ENCODE peak calls at places on chromosomes 6 and 20, in ten cellular contexts. F is activated CD8-positive, alpha-beta memory T cell treated with anti-CD3 and anti-CD28 coated beads for 24 hours; O is central memory CD4-positive, alpha-beta T cell; L is stimulated activated CD4-positive, alpha-beta T cell treated with anti-CD3 and anti-CD28 coated beads, Interleukin-4, amount 100 ng/mL, for 24 hours; I is stimulated activated CD8-positive, alpha-beta memory T cell treated with anti-CD3 and anti-CD28 coated beads, Interleukin-4, amount 100 ng/mL, for 24 hours; K is cardiac septum; A is GM13977; Z is GM12878; P is prostate gland; C is SW480. J is an unnamed sample.

GRCh38 chr20:58691773-58692578 is 624 bp upstream of the NPEPL1 start:
- DNase-seq in C (no peak), P (no peak), A (no peak), F (no peak), I (no peak), Z (no peak), O (no peak), L (peak; percentile 3), K (peak; percentile 90), J (peak; percentile 25)

GRCh38 chr6:129050086-129050485 is 167.1 kb downstream of the LAMA2 start:
- DNase-seq in P (no peak), I (no peak), C (no peak), O (no peak), K (no peak), Z (no peak), F (no peak), A (no peak), L (no peak), J (no peak)

GRCh38 chr20:38809942-38810341 is 4.4 kb downstream of the PPP1R16B start:
- DNase-seq in Z (no peak), K (no peak), L (no peak), F (no peak), O (no peak), I (no peak), P (no peak), A (no peak), C (no peak), J (no peak)

GRCh38 chr6:89007209-89008001 is 44.0 kb upstream of the RNGTT start:
- DNase-seq in O (no peak), I (no peak), Z (no peak), C (no peak), K (no peak), A (no peak), L (no peak), F (no peak), P (no peak), J (no peak)

GRCh38 chr20:17618673-17619013 is 48.8 kb downstream of the DSTN start:
- DNase-seq in K (no peak), L (no peak), C (no peak), A (no peak), O (no peak), Z (no peak), I (no peak), P (no peak), F (no peak), J (no peak)

GRCh38 chr6:20814494-20814893 is 280.2 kb downstream of the CDKAL1 start:
- DNase-seq in K (no peak), A (no peak), O (no peak), F (no peak), L (no peak), Z (no peak), C (no peak), I (no peak), P (no peak), J (no peak)

GRCh38 chr6:112691289-112691688 is 344.2 kb downstream of the RFPL4B start:
- DNase-seq in I (no peak), F (no peak), A (no peak), P (no peak), O (no peak), L (no peak), C (no peak), Z (no peak), K (no peak), J (no peak)

GRCh38 chr20:50191065-50191565 is 485 bp downstream of the CEBPB start:
- DNase-seq in Z (no peak), I (peak; percentile 36), K (peak; percentile 85), C (peak; percentile 69), F (peak; percentile 87), L (peak; percentile 57), A (peak; percentile 69), O (peak; percentile 56), P (peak; percentile 49), J (no peak)

GRCh38 chr6:134416501-134417154 is 98.7 kb upstream of the SGK1 start:
- DNase-seq in Z (no peak), P (no peak), F (no peak), C (no peak), A (no peak), I (no peak), O (no peak), L (no peak), K (no peak), J (no peak)

GRCh38 chr20:58433759-58434158 is 44.7 kb downstream of the VAPB start:
- DNase-seq in L (no peak), O (no peak), I (no peak), Z (no peak), K (no peak), C (peak; percentile 17), F (no peak), A (no peak), P (no peak), J (no peak)

GRCh38 chr6:35719407-35719829 is 17.4 kb upstream of the ARMC12 start:
- DNase-seq in L (no peak), O (no peak), Z (no peak), P (no peak), A (peak; percentile 44), C (no peak), K (no peak), I (no peak), F (no peak), J (no peak)

GRCh38 chr6:110404602-110405001 is 10.8 kb downstream of the DDO start:
- DNase-seq in F (no peak), P (no peak), A (no peak), C (no peak), I (no peak), O (no peak), K (no peak), Z (no peak), L (no peak), J (no peak)

GRCh38 chr6:153231048-153231635 is 100.1 kb upstream of the RGS17 start:
- DNase-seq in F (no peak), A (peak; percentile 4), C (peak; percentile 7), O (no peak), Z (no peak), P (no peak), L (no peak), K (no peak), I (no peak), J (peak; percentile 30)

GRCh38 chr20:47346172-47346571 is 10.3 kb downstream of the ZMYND8 start:
- DNase-seq in L (no peak), K (no peak), F (no peak), I (no peak), O (no peak), C (no peak), Z (no peak), A (no peak), P (no peak), J (no peak)

GRCh38 chr6:111011360-111012142 is 29.7 kb downstream of the RPF2 start:
- DNase-seq in A (peak; percentile 65), I (no peak), L (no peak), C (peak; percentile 32), Z (peak; percentile 15), F (no peak), O (peak; percentile 25), K (no peak), P (no peak), J (no peak)

GRCh38 chr6:126913658-126914057 is 204.8 kb upstream of the RSPO3 start:
- DNase-seq in P (no peak), I (no peak), K (no peak), L (no peak), C (no peak), A (no peak), O (no peak), F (no peak), Z (no peak), J (no peak)

GRCh38 chr6:16503919-16504554 is 257.2 kb downstream of the ATXN1 start:
- DNase-seq in K (no peak), F (no peak), I (no peak), P (no peak), L (no peak), C (no peak), A (no peak), Z (peak; percentile 92), O (peak; percentile 23), J (no peak)

GRCh38 chr20:62665153-62665754 is 23.0 kb downstream of the SLCO4A1 start:
- DNase-seq in O (no peak), A (no peak), C (no peak), K (no peak), L (no peak), P (no peak), F (no peak), I (no peak), Z (no peak), J (no peak)

GRCh38 chr6:145506554-145506953 is 228.8 kb downstream of the EPM2A start:
- DNase-seq in I (no peak), F (no peak), C (no peak), A (no peak), P (no peak), L (no peak), O (no peak), K (no peak), Z (no peak), J (no peak)

J was measured in dorsolateral prefrontal cortex.